ENCODE peak calls at places on chromosomes 5 and 9, in six cellular contexts. One of them, this sample, is unnamed.

GRCh38 chr5:159605585-159605984 is 275.3 kb upstream of the IL12B start:
- DNase-seq in upper lobe of right lung: no peak
- DNase-seq in CD8-positive, alpha-beta T cell: no peak
- DNase-seq in mesenchymal stem cell: no peak
- DNase-seq in PC-3: no peak
- DNase-seq in pancreas: peak; percentile 28
- DNase-seq in this sample: peak; percentile 82

GRCh38 chr9:111559000-111559610 is 34.1 kb downstream of the ZNF483 start:
- DNase-seq in upper lobe of right lung: no peak
- DNase-seq in CD8-positive, alpha-beta T cell: no peak
- DNase-seq in mesenchymal stem cell: no peak
- DNase-seq in PC-3: peak; percentile 22
- DNase-seq in pancreas: no peak
- DNase-seq in this sample: no peak

GRCh38 chr5:82277987-82278710 is at the start of gene RPS23:
- DNase-seq in upper lobe of right lung: peak; percentile 95
- DNase-seq in CD8-positive, alpha-beta T cell: peak; percentile 87
- DNase-seq in mesenchymal stem cell: peak; percentile 92
- DNase-seq in PC-3: peak; percentile 87
- DNase-seq in pancreas: peak; percentile 89
- DNase-seq in this sample: peak; percentile 96

GRCh38 chr5:14665949-14666741 is 1.6 kb downstream of the OTULIN start:
- DNase-seq in upper lobe of right lung: peak; percentile 64
- DNase-seq in CD8-positive, alpha-beta T cell: peak; percentile 68
- DNase-seq in mesenchymal stem cell: peak; percentile 44
- DNase-seq in PC-3: peak; percentile 47
- DNase-seq in pancreas: peak; percentile 32
- DNase-seq in this sample: no peak

GRCh38 chr5:133905494-133905893 is 62.9 kb downstream of the C5orf15 start:
- DNase-seq in upper lobe of right lung: no peak
- DNase-seq in CD8-positive, alpha-beta T cell: no peak
- DNase-seq in mesenchymal stem cell: no peak
- DNase-seq in PC-3: no peak
- DNase-seq in pancreas: no peak
- DNase-seq in this sample: no peak

GRCh38 chr5:31730139-31730538 is 91.2 kb downstream of the PDZD2 start:
- DNase-seq in upper lobe of right lung: no peak
- DNase-seq in CD8-positive, alpha-beta T cell: no peak
- DNase-seq in mesenchymal stem cell: peak; percentile 3
- DNase-seq in PC-3: no peak
- DNase-seq in pancreas: no peak
- DNase-seq in this sample: no peak

GRCh38 chr9:113614843-113615648 is 151.5 kb downstream of the RGS3 start:
- DNase-seq in upper lobe of right lung: peak; percentile 67
- DNase-seq in CD8-positive, alpha-beta T cell: no peak
- DNase-seq in mesenchymal stem cell: peak; percentile 65
- DNase-seq in PC-3: no peak
- DNase-seq in pancreas: peak; percentile 30
- DNase-seq in this sample: no peak

GRCh38 chr9:38067892-38068615 is 973 bp downstream of the SHB start:
- DNase-seq in upper lobe of right lung: peak; percentile 74
- DNase-seq in CD8-positive, alpha-beta T cell: no peak
- DNase-seq in mesenchymal stem cell: no peak
- DNase-seq in PC-3: no peak
- DNase-seq in pancreas: no peak
- DNase-seq in this sample: no peak

GRCh38 chr5:114909424-114909823 is 260.3 kb downstream of the TRIM36 start:
- DNase-seq in upper lobe of right lung: no peak
- DNase-seq in CD8-positive, alpha-beta T cell: no peak
- DNase-seq in mesenchymal stem cell: no peak
- DNase-seq in PC-3: no peak
- DNase-seq in pancreas: no peak
- DNase-seq in this sample: no peak

GRCh38 chr9:72872718-72873117 is 80.1 kb downstream of the ALDH1A1 start:
- DNase-seq in upper lobe of right lung: no peak
- DNase-seq in CD8-positive, alpha-beta T cell: no peak
- DNase-seq in mesenchymal stem cell: no peak
- DNase-seq in PC-3: no peak
- DNase-seq in pancreas: no peak
- DNase-seq in this sample: no peak

GRCh38 chr5:157306690-157307089 is 40.8 kb downstream of the CYFIP2 start:
- DNase-seq in upper lobe of right lung: no peak
- DNase-seq in CD8-positive, alpha-beta T cell: peak; percentile 65
- DNase-seq in mesenchymal stem cell: no peak
- DNase-seq in PC-3: no peak
- DNase-seq in pancreas: no peak
- DNase-seq in this sample: no peak

GRCh38 chr5:6873359-6873758 is 160.1 kb downstream of the TENT4A start:
- DNase-seq in upper lobe of right lung: no peak
- DNase-seq in CD8-positive, alpha-beta T cell: no peak
- DNase-seq in mesenchymal stem cell: no peak
- DNase-seq in PC-3: no peak
- DNase-seq in pancreas: no peak
- DNase-seq in this sample: peak; percentile 83

GRCh38 chr5:180643191-180643851 is 6.1 kb downstream of the FLT4 start:
- DNase-seq in upper lobe of right lung: peak; percentile 51
- DNase-seq in CD8-positive, alpha-beta T cell: no peak
- DNase-seq in mesenchymal stem cell: no peak
- DNase-seq in PC-3: no peak
- DNase-seq in pancreas: peak; percentile 8
- DNase-seq in this sample: no peak

GRCh38 chr9:72775570-72775969 is 177.3 kb downstream of the ALDH1A1 start:
- DNase-seq in upper lobe of right lung: no peak
- DNase-seq in CD8-positive, alpha-beta T cell: no peak
- DNase-seq in mesenchymal stem cell: no peak
- DNase-seq in PC-3: no peak
- DNase-seq in pancreas: no peak
- DNase-seq in this sample: no peak

GRCh38 chr9:98707158-98708102 is 1.3 kb downstream of the GABBR2 start:
- DNase-seq in upper lobe of right lung: peak; percentile 70
- DNase-seq in CD8-positive, alpha-beta T cell: no peak
- DNase-seq in mesenchymal stem cell: peak; percentile 53
- DNase-seq in PC-3: peak; percentile 61
- DNase-seq in pancreas: peak; percentile 27
- DNase-seq in this sample: no peak

GRCh38 chr9:134497283-134497860 is 144.2 kb upstream of the COL5A1 start:
- DNase-seq in upper lobe of right lung: no peak
- DNase-seq in CD8-positive, alpha-beta T cell: no peak
- DNase-seq in mesenchymal stem cell: peak; percentile 14
- DNase-seq in PC-3: peak; percentile 36
- DNase-seq in pancreas: no peak
- DNase-seq in this sample: no peak

GRCh38 chr9:135338546-135338945 is 141.0 kb upstream of the PPP1R26 start:
- DNase-seq in upper lobe of right lung: no peak
- DNase-seq in CD8-positive, alpha-beta T cell: no peak
- DNase-seq in mesenchymal stem cell: no peak
- DNase-seq in PC-3: no peak
- DNase-seq in pancreas: no peak
- DNase-seq in this sample: no peak

GRCh38 chr5:16964821-16965220 is 28.7 kb upstream of the MYO10 start:
- DNase-seq in upper lobe of right lung: no peak
- DNase-seq in CD8-positive, alpha-beta T cell: no peak
- DNase-seq in mesenchymal stem cell: no peak
- DNase-seq in PC-3: no peak
- DNase-seq in pancreas: no peak
- DNase-seq in this sample: no peak

GRCh38 chr9:92180669-92181181 is 65.5 kb upstream of the SPTLC1 start:
- DNase-seq in upper lobe of right lung: no peak
- DNase-seq in CD8-positive, alpha-beta T cell: no peak
- DNase-seq in mesenchymal stem cell: peak; percentile 96
- DNase-seq in PC-3: peak; percentile 2
- DNase-seq in pancreas: no peak
- DNase-seq in this sample: no peak

GRCh38 chr9:4630836-4631235 is 31.3 kb upstream of the PLPP6 start:
- DNase-seq in upper lobe of right lung: no peak
- DNase-seq in CD8-positive, alpha-beta T cell: no peak
- DNase-seq in mesenchymal stem cell: no peak
- DNase-seq in PC-3: no peak
- DNase-seq in pancreas: no peak
- DNase-seq in this sample: no peak

GRCh38 chr5:32278403-32278802 is 34.3 kb downstream of the MTMR12 start:
- DNase-seq in upper lobe of right lung: no peak
- DNase-seq in CD8-positive, alpha-beta T cell: no peak
- DNase-seq in mesenchymal stem cell: peak; percentile 73
- DNase-seq in PC-3: no peak
- DNase-seq in pancreas: no peak
- DNase-seq in this sample: no peak

GRCh38 chr5:172797800-172798199 is 26.8 kb upstream of the DUSP1 start:
- DNase-seq in upper lobe of right lung: peak; percentile 29
- DNase-seq in CD8-positive, alpha-beta T cell: no peak
- DNase-seq in mesenchymal stem cell: no peak
- DNase-seq in PC-3: no peak
- DNase-seq in pancreas: no peak
- DNase-seq in this sample: no peak

GRCh38 chr5:135181653-135182052 is 147.6 kb upstream of the PITX1 start:
- DNase-seq in upper lobe of right lung: no peak
- DNase-seq in CD8-positive, alpha-beta T cell: no peak
- DNase-seq in mesenchymal stem cell: no peak
- DNase-seq in PC-3: no peak
- DNase-seq in pancreas: no peak
- DNase-seq in this sample: no peak

GRCh38 chr5:123450641-123451421 is 27.6 kb upstream of the CEP120 start:
- DNase-seq in upper lobe of right lung: no peak
- DNase-seq in CD8-positive, alpha-beta T cell: no peak
- DNase-seq in mesenchymal stem cell: peak; percentile 57
- DNase-seq in PC-3: no peak
- DNase-seq in pancreas: no peak
- DNase-seq in this sample: no peak

DNA sequence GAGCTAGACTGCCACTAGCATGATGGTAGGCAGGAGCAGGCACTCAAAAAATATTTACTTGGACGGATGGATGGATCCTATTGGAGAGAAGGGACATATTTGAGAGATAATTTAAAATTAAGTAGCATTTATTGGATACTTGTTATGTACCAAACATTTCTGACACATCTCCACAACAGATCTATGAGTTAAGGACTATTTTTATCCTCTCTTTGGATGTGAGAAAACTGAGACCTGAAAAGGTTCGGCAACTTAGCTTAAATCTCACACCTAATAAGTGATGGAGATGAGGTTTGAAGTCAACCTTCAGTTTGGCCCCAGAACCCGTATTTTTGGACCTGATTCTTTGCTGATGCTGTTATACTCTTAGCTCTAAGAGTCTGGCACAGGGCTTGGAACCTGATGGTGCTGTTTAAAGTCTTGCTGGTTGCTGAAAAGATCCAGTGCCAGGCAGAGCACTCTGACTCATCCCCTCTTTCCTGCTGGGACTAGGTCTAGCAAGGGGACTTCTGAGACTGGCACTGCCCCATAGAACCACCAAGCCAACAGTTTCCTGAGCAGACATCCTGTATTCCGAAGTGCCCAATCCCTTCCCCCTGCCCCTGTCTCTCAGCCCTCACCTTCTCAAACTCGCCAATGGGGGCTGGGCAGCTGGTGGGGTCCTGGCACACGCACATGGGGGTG is 15.6 kb downstream of the SPARC start:
- DNase-seq in upper lobe of right lung: no peak
- DNase-seq in CD8-positive, alpha-beta T cell: no peak
- DNase-seq in mesenchymal stem cell: peak; percentile 75
- DNase-seq in PC-3: peak; percentile 51
- DNase-seq in pancreas: no peak
- DNase-seq in this sample: no peak
- H3K4me1 ChIP-seq in upper lobe of right lung: peaks cover 83% of the 10 kb centered on the region
- H3K4me1 ChIP-seq in CD8-positive, alpha-beta T cell: no peaks in the 10 kb centered on the region
- H3K4me1 ChIP-seq in mesenchymal stem cell: peaks cover 28% of the 10 kb centered on the region
- H3K4me1 ChIP-seq in PC-3: peaks cover 20% of the 10 kb centered on the region
- H3K4me1 ChIP-seq in pancreas: no peaks in the 10 kb centered on the region
- H3K4me1 ChIP-seq in this sample: peaks cover 98% of the 10 kb centered on the region

GRCh38 chr9:137247135-137247915 is 3.8 kb upstream of the STPG3 start:
- DNase-seq in upper lobe of right lung: peak; percentile 86
- DNase-seq in CD8-positive, alpha-beta T cell: no peak
- DNase-seq in mesenchymal stem cell: no peak
- DNase-seq in PC-3: no peak
- DNase-seq in pancreas: no peak
- DNase-seq in this sample: no peak

GRCh38 chr9:137250329-137251193 is 525 bp upstream of the STPG3 start:
- DNase-seq in upper lobe of right lung: no peak
- DNase-seq in CD8-positive, alpha-beta T cell: no peak
- DNase-seq in mesenchymal stem cell: no peak
- DNase-seq in PC-3: no peak
- DNase-seq in pancreas: no peak
- DNase-seq in this sample: no peak

GRCh38 chr9:137245450-137246421 is 4.6 kb downstream of the TUBB4B start:
- DNase-seq in upper lobe of right lung: no peak
- DNase-seq in CD8-positive, alpha-beta T cell: no peak
- DNase-seq in mesenchymal stem cell: no peak
- DNase-seq in PC-3: no peak
- DNase-seq in pancreas: no peak
- DNase-seq in this sample: no peak

GRCh38 chr9:137244486-137245449 is 3.7 kb downstream of the TUBB4B start:
- DNase-seq in upper lobe of right lung: no peak
- DNase-seq in CD8-positive, alpha-beta T cell: no peak
- DNase-seq in mesenchymal stem cell: peak; percentile 53
- DNase-seq in PC-3: peak; percentile 22
- DNase-seq in pancreas: no peak
- DNase-seq in this sample: no peak

GRCh38 chr9:137247916-137248175 is 3.2 kb upstream of the STPG3 start:
- DNase-seq in upper lobe of right lung: no peak
- DNase-seq in CD8-positive, alpha-beta T cell: no peak
- DNase-seq in mesenchymal stem cell: no peak
- DNase-seq in PC-3: no peak
- DNase-seq in pancreas: no peak
- DNase-seq in this sample: no peak
- H3K4me1 ChIP-seq in upper lobe of right lung: peaks cover 19% of the 10 kb centered on the region
- H3K4me1 ChIP-seq in CD8-positive, alpha-beta T cell: no peaks in the 10 kb centered on the region
- H3K4me1 ChIP-seq in mesenchymal stem cell: peaks cover 40% of the 10 kb centered on the region
- H3K4me1 ChIP-seq in PC-3: peaks cover 8% of the 10 kb centered on the region
- H3K4me1 ChIP-seq in pancreas: peaks cover 15% of the 10 kb centered on the region
- H3K4me1 ChIP-seq in this sample: peaks cover 30% of the 10 kb centered on the region

DNA sequence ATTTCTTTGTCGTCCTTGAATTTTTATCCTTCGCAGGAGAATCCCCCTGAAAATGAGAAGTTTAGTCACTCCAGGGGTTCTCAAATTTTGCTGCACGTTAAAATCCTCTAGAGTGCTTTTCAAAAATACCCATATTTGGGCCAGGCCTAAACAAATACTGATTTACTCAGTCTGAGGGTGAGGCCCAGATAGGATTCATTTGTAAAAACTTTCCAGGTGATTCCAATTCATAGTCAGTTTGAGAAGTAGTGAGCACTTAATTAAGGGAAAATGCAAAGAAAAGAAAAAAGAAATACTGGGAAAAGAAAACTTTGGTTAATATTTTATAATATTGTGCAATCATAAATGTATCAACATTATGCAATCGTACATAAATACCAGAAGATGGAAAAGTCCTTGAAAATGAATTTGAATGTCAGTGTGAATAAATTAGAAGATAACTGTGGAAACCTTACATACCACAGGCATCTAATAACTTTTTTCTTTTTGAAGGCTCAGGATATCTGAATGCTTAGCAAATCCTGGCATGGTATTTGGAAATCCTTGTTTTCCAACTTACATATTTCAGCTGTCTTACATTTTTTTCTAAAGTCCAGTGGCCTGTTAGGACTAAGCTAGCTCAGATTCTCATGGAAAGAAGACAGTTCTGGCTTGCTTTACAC is 116.5 kb upstream of the DAPK1 start:
- DNase-seq in upper lobe of right lung: no peak
- DNase-seq in CD8-positive, alpha-beta T cell: no peak
- DNase-seq in mesenchymal stem cell: peak; percentile 15
- DNase-seq in PC-3: no peak
- DNase-seq in pancreas: no peak
- DNase-seq in this sample: no peak
- H3K4me1 ChIP-seq in upper lobe of right lung: peaks cover 17% of the 10 kb centered on the region
- H3K4me1 ChIP-seq in CD8-positive, alpha-beta T cell: no peaks in the 10 kb centered on the region
- H3K4me1 ChIP-seq in mesenchymal stem cell: peaks cover 17% of the 10 kb centered on the region
- H3K4me1 ChIP-seq in PC-3: no peaks in the 10 kb centered on the region
- H3K4me1 ChIP-seq in pancreas: peaks cover 18% of the 10 kb centered on the region
- H3K4me1 ChIP-seq in this sample: peaks cover 20% of the 10 kb centered on the region

GRCh38 chr9:76621011-76621410 is 143.2 kb upstream of the PCA3 start:
- DNase-seq in upper lobe of right lung: no peak
- DNase-seq in CD8-positive, alpha-beta T cell: no peak
- DNase-seq in mesenchymal stem cell: no peak
- DNase-seq in PC-3: no peak
- DNase-seq in pancreas: no peak
- DNase-seq in this sample: no peak
- H3K4me1 ChIP-seq in upper lobe of right lung: peaks cover 32% of the 10 kb centered on the region
- H3K4me1 ChIP-seq in CD8-positive, alpha-beta T cell: no peaks in the 10 kb centered on the region
- H3K4me1 ChIP-seq in mesenchymal stem cell: no peaks in the 10 kb centered on the region
- H3K4me1 ChIP-seq in PC-3: no peaks in the 10 kb centered on the region
- H3K4me1 ChIP-seq in pancreas: no peaks in the 10 kb centered on the region
- H3K4me1 ChIP-seq in this sample: peaks cover 35% of the 10 kb centered on the region